ENCODE peak calls at places on chromosomes 13 and 19, in eight cellular contexts. X is AG10803; F is IMR-90; N is cardiac muscle cell; Q is naive thymus-derived CD8-positive, alpha-beta T cell; U is activated CD4-positive, alpha-beta T cell treated with anti-CD3 and anti-CD28 coated beads for 24 hours; E is aorta; O is GM12865. S is an unnamed sample.

GRCh38 chr13:42762251-42762650 is 19.1 kb upstream of the FAM216B start:
- DNase-seq in X (no peak), F (peak; percentile 54), N (no peak), Q (no peak), U (no peak), E (no peak), O (no peak), S (no peak)

GRCh38 chr13:21668665-21669599 is 1.9 kb upstream of the FGF9 start:
- DNase-seq in X (peak; percentile 20), F (peak; percentile 69), N (peak; percentile 57), Q (peak; percentile 40), U (no peak), E (no peak), O (peak; percentile 67), S (no peak)

GRCh38 chr19:35861640-35862160 is 5.0 kb downstream of the KIRREL2 start:
- DNase-seq in X (no peak), F (no peak), N (no peak), Q (no peak), U (no peak), E (no peak), O (no peak), S (no peak)

GRCh38 chr19:23343434-23344010 is 51.7 kb downstream of the ZNF91 start:
- DNase-seq in X (no peak), F (no peak), N (no peak), Q (no peak), U (no peak), E (no peak), O (no peak), S (no peak)

GRCh38 chr13:89584058-89584457 is 1763.4 kb upstream of the MIR17HG start:
- DNase-seq in X (no peak), F (no peak), N (no peak), Q (no peak), U (no peak), E (no peak), O (no peak), S (no peak)

GRCh38 chr13:112066624-112067004 is 335 bp upstream of the SOX1 start:
- DNase-seq in X (peak; percentile 2), F (no peak), N (peak; percentile 80), Q (peak; percentile 71), U (peak; percentile 57), E (peak; percentile 83), O (no peak), S (peak; percentile 38)

GRCh38 chr13:64930636-64931035 is 2299.5 kb downstream of the PCDH9 start:
- DNase-seq in X (no peak), F (no peak), N (no peak), Q (no peak), U (no peak), E (no peak), O (peak; percentile 24), S (no peak)

GRCh38 chr13:99977912-99978780 is 3.4 kb upstream of the ZIC2 start:
- DNase-seq in X (no peak), F (no peak), N (peak; percentile 18), Q (no peak), U (no peak), E (peak; percentile 50), O (no peak), S (no peak)

GRCh38 chr19:2365201-2365970 is 5.3 kb downstream of the TMPRSS9 start:
- DNase-seq in X (no peak), F (no peak), N (no peak), Q (no peak), U (no peak), E (no peak), O (no peak), S (peak; percentile 32)

GRCh38 chr13:97348569-97349100 is 85.3 kb upstream of the RAP2A start:
- DNase-seq in X (no peak), F (no peak), N (no peak), Q (no peak), U (no peak), E (no peak), O (no peak), S (no peak)

GRCh38 chr13:64255988-64256387 is 2840.3 kb upstream of the PCDH20 start:
- DNase-seq in X (no peak), F (no peak), N (no peak), Q (no peak), U (no peak), E (no peak), O (no peak), S (no peak)

GRCh38 chr13:23674795-23675640 is 104.8 kb downstream of the TNFRSF19 start:
- DNase-seq in X (peak; percentile 71), F (peak; percentile 99), N (no peak), Q (no peak), U (no peak), E (no peak), O (no peak), S (no peak)

GRCh38 chr19:50835785-50836542 is 2.6 kb upstream of the KLK15 start:
- DNase-seq in X (peak; percentile 31), F (peak; percentile 45), N (peak; percentile 86), Q (peak; percentile 19), U (peak; percentile 65), E (peak; percentile 87), O (peak; percentile 82), S (peak; percentile 61)

GRCh38 chr13:28466151-28466550 is 28.8 kb downstream of the FLT1 start:
- DNase-seq in X (no peak), F (no peak), N (no peak), Q (no peak), U (no peak), E (no peak), O (no peak), S (no peak)

GRCh38 chr19:3064011-3064330 is 1.7 kb upstream of the TLE5 start:
- DNase-seq in X (no peak), F (no peak), N (no peak), Q (no peak), U (no peak), E (no peak), O (no peak), S (no peak)

GRCh38 chr19:17020823-17021222 is 5.8 kb downstream of the CPAMD8 start:
- DNase-seq in X (no peak), F (no peak), N (no peak), Q (no peak), U (no peak), E (no peak), O (peak; percentile 31), S (peak; percentile 43)

GRCh38 chr13:75761373-75761772 is 125.2 kb downstream of the LMO7 start:
- DNase-seq in X (no peak), F (no peak), N (no peak), Q (no peak), U (peak; percentile 15), E (no peak), O (peak; percentile 35), S (no peak)

GRCh38 chr13:39485314-39485700 is 117.7 kb downstream of the LHFPL6 start:
- DNase-seq in X (peak; percentile 32), F (peak; percentile 33), N (no peak), Q (no peak), U (no peak), E (no peak), O (no peak), S (no peak)

GRCh38 chr19:18029617-18030338 is 21.8 kb downstream of the ARRDC2 start:
- DNase-seq in X (peak; percentile 56), F (peak; percentile 32), N (no peak), Q (no peak), U (no peak), E (no peak), O (no peak), S (no peak)

GRCh38 chr13:27353653-27354052 is 70.8 kb upstream of the GTF3A start:
- DNase-seq in X (no peak), F (no peak), N (no peak), Q (no peak), U (no peak), E (no peak), O (no peak), S (no peak)

GRCh38 chr13:75550159-75550567 is 572 bp downstream of the UCHL3 start:
- DNase-seq in X (peak; percentile 62), F (peak; percentile 87), N (peak; percentile 43), Q (no peak), U (no peak), E (no peak), O (peak; percentile 26), S (peak; percentile 58)

GRCh38 chr13:62453761-62454160 is 1038.1 kb upstream of the PCDH20 start:
- DNase-seq in X (no peak), F (no peak), N (no peak), Q (no peak), U (no peak), E (no peak), O (no peak), S (no peak)

GRCh38 chr13:46160474-46161066 is 21.4 kb downstream of the LCP1 start:
- DNase-seq in X (peak; percentile 64), F (peak; percentile 54), N (peak; percentile 45), Q (no peak), U (no peak), E (no peak), O (peak; percentile 80), S (peak; percentile 79)

GRCh38 chr19:18532208-18532890 is 10.5 kb upstream of the ELL start:
- DNase-seq in X (no peak), F (no peak), N (no peak), Q (no peak), U (no peak), E (no peak), O (no peak), S (no peak)